ENCODE peak calls at places on chromosomes 1 and 21, in ten cellular contexts. G is hepatocyte; D is kidney epithelial cell; K is uterus; L is keratinocyte; H is left lung; M is breast epithelium; A is heart right ventricle; O is CD8-positive, alpha-beta T cell; B is BE2C. W is an unnamed sample.

GRCh38 chr1:55640708-55641473 is 425.7 kb upstream of the USP24 start:
- DNase-seq in G (peak; percentile 64), D (no peak), K (peak; percentile 45), L (no peak), H (no peak), M (peak; percentile 38), A (peak; percentile 60), O (peak; percentile 37), B (peak; percentile 68), W (peak; percentile 83)

GRCh38 chr1:230624097-230624713 is 18.1 kb upstream of the COG2 start:
- DNase-seq in G (no peak), D (no peak), K (no peak), L (no peak), H (no peak), M (no peak), A (no peak), O (no peak), B (no peak), W (no peak)

GRCh38 chr1:230273141-230273710 is 152.9 kb downstream of the PGBD5 start:
- DNase-seq in G (no peak), D (no peak), K (peak; percentile 7), L (no peak), H (no peak), M (no peak), A (no peak), O (no peak), B (no peak), W (no peak)

GRCh38 chr1:70384542-70384941 is 26.5 kb upstream of the CTH start:
- DNase-seq in G (no peak), D (no peak), K (no peak), L (no peak), H (no peak), M (no peak), A (no peak), O (no peak), B (no peak), W (no peak)

GRCh38 chr1:223129229-223129851 is 13.7 kb downstream of the TLR5 start:
- DNase-seq in G (peak; percentile 78), D (no peak), K (peak; percentile 64), L (no peak), H (peak; percentile 96), M (no peak), A (peak; percentile 86), O (peak; percentile 59), B (peak; percentile 70), W (peak; percentile 46)

GRCh38 chr21:46011267-46011967 is 29.8 kb downstream of the COL6A1 start:
- DNase-seq in G (no peak), D (no peak), K (peak; percentile 13), L (no peak), H (no peak), M (peak; percentile 11), A (no peak), O (peak; percentile 3), B (no peak), W (no peak)

GRCh38 chr1:33599516-33600115 is 127.2 kb downstream of the ZSCAN20 start:
- DNase-seq in G (no peak), D (no peak), K (no peak), L (no peak), H (no peak), M (no peak), A (no peak), O (no peak), B (no peak), W (no peak)

GRCh38 chr1:208181259-208181816 is 62.8 kb downstream of the PLXNA2 start:
- DNase-seq in G (no peak), D (no peak), K (peak; percentile 72), L (no peak), H (no peak), M (no peak), A (no peak), O (no peak), B (no peak), W (no peak)

GRCh38 chr1:58133562-58133961 is 413.0 kb downstream of the OMA1 start:
- DNase-seq in G (no peak), D (no peak), K (no peak), L (no peak), H (no peak), M (no peak), A (no peak), O (no peak), B (no peak), W (no peak)

GRCh38 chr1:192175971-192176370 is 17.7 kb downstream of the RGS18 start:
- DNase-seq in G (no peak), D (no peak), K (no peak), L (no peak), H (no peak), M (no peak), A (no peak), O (no peak), B (no peak), W (no peak)
- H3K4me3 ChIP-seq in G (no peak overlapping the region), D (no peak overlapping the region), K (no peak overlapping the region), L (no peak overlapping the region), H (no peak overlapping the region), M (no peak overlapping the region), A (no peak overlapping the region), O (no peak overlapping the region), B (no peak overlapping the region), W (no peak overlapping the region)

DNA sequence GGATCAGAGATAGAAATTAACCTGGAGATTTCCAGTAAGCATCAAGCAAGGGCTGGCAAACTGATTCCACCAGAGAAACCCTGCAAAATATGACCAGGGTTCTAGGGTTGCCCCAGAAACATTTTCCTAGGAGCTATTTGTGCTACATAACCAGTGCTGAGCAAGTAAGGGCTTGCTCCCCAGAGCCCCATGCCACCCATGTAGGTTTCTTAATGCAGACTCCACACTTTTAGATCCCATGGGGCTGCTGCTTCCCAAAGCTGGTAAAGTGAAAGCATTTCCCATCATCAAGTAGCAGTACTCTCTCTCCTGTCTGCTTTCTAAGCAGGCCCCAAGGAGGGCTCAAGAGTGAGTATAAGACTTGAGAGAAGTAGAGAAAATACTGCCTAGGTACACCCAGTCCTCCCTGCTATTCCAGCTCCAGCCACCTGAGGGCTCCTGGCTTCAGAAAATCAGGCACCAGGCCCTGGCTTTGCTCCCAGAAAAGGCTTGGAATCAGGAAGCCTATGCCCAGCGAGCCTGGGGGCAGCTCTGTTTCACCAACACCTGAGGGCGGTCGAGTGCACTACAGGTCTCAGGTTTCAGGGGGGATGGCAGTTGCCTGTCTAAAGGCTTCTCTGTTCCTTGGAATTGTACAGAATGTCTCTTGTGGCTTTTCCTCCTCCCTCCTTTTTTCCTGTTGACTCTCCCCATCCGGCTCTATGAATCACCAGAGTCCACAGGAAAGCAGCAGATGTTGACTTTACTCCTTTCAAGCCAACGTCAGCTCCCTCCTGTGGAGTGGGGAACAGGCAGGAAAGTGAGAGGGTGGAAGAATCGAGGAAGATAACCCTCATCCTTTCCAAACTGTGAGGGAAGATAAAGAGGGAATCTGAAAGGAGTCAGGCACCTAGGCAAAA is 6.2 kb upstream of the ANKRD35 start:
- DNase-seq in G (peak; percentile 98), D (peak; percentile 99), K (peak; percentile 99), L (peak; percentile 96), H (peak; percentile 88), M (peak; percentile 99), A (peak; percentile 87), O (peak; percentile 57), B (peak; percentile 94), W (peak; percentile 98)
- H3K4me3 ChIP-seq in G (no peak overlapping the region), D (no peak overlapping the region), K (peak overlapping the region; percentile 2), L (peak overlapping the region; percentile 69), H (no peak overlapping the region), M (peak overlapping the region; percentile 55), A (no peak overlapping the region), O (no peak overlapping the region), B (peak overlapping the region; percentile 4), W (peak overlapping the region; percentile 34)

GRCh38 chr1:110067429-110067956 is 3.0 kb downstream of the ALX3 start:
- DNase-seq in G (no peak), D (no peak), K (no peak), L (no peak), H (no peak), M (no peak), A (no peak), O (no peak), B (no peak), W (no peak)
- H3K4me3 ChIP-seq in G (no peak overlapping the region), D (no peak overlapping the region), K (no peak overlapping the region), L (no peak overlapping the region), H (no peak overlapping the region), M (no peak overlapping the region), A (no peak overlapping the region), O (no peak overlapping the region), B (no peak overlapping the region), W (no peak overlapping the region)

GRCh38 chr1:156923565-156924477 is 3.4 kb downstream of the LRRC71 start:
- DNase-seq in G (no peak), D (no peak), K (no peak), L (no peak), H (no peak), M (no peak), A (no peak), O (no peak), B (no peak), W (no peak)

GRCh38 chr1:156922986-156923564 is 2.6 kb downstream of the LRRC71 start:
- DNase-seq in G (no peak), D (no peak), K (no peak), L (no peak), H (no peak), M (no peak), A (no peak), O (no peak), B (no peak), W (no peak)

GRCh38 chr1:156925154-156926010 is 5.0 kb downstream of the LRRC71 start:
- DNase-seq in G (no peak), D (no peak), K (no peak), L (no peak), H (no peak), M (no peak), A (no peak), O (no peak), B (no peak), W (no peak)

GRCh38 chr1:156926175-156926574 is 5.7 kb downstream of the LRRC71 start:
- DNase-seq in G (peak; percentile 40), D (no peak), K (no peak), L (peak; percentile 62), H (peak; percentile 88), M (peak; percentile 44), A (peak; percentile 64), O (peak; percentile 16), B (peak; percentile 80), W (no peak)

GRCh38 chr1:156924478-156925153 is 4.2 kb downstream of the LRRC71 start:
- DNase-seq in G (no peak), D (no peak), K (no peak), L (no peak), H (no peak), M (no peak), A (no peak), O (no peak), B (no peak), W (no peak)
- H3K4me3 ChIP-seq in G (no peak overlapping the region), D (no peak overlapping the region), K (no peak overlapping the region), L (no peak overlapping the region), H (no peak overlapping the region), M (peak overlapping the region; percentile 42), A (no peak overlapping the region), O (no peak overlapping the region), B (no peak overlapping the region), W (no peak overlapping the region)

DNA sequence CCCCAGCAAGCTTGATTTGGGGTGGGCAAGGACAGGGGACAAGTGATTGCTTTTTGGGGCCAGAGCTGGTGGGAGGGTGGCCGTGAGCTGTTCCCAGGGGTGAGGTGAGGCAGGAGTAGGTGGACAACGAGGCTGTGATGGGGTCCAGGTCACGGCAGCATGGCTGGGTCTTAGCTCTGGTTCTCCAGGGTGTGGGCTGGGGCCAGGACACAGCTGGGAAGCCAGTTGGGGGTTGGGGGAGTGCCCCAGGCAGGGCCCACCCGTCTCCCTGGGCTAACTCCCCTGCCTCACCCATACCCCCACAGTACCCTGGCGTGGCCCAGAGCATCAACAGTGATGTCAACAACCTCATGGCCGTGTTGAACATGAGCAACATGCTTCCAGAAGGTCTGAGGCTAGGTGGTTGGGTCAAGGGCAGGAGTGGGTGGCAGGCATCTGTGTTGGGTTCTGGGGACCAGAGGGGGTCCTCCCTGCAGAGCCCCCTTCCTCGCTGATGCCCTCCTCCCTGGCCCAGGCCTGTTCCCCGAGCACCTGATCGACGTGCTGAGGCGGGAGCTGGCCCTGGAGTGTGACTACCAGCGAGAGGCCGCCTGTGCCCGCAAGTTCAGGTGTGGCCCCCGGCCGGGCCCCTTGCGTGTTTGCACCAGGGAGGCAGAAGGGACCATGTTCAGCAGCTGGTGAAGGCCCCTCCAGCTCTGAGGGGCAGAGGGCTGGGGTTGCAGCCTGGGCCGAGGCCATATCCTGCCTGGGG is 43.3 kb downstream of the COQ8A start:
- DNase-seq in G (no peak), D (no peak), K (no peak), L (no peak), H (no peak), M (peak; percentile 11), A (no peak), O (no peak), B (no peak), W (no peak)
- H3K4me3 ChIP-seq in G (no peak overlapping the region), D (no peak overlapping the region), K (no peak overlapping the region), L (no peak overlapping the region), H (no peak overlapping the region), M (no peak overlapping the region), A (no peak overlapping the region), O (no peak overlapping the region), B (no peak overlapping the region), W (no peak overlapping the region)